ENCODE peak calls at places on chromosomes 2 and 18, in five cellular contexts. One of them, this sample, is unnamed.

GRCh38 chr2:58098254-58099096 is 51.9 kb downstream of the VRK2 start:
- DNase-seq in nephron progenitor cell: no peak
- DNase-seq in NCI-H1105: no peak
- DNase-seq in choroid plexus epithelial cell: peak; percentile 76
- DNase-seq in AG09309: no peak
- DNase-seq in this sample: no peak

GRCh38 chr18:61199131-61199903 is 133.9 kb upstream of the CDH20 start:
- DNase-seq in nephron progenitor cell: no peak
- DNase-seq in NCI-H1105: no peak
- DNase-seq in choroid plexus epithelial cell: peak; percentile 43
- DNase-seq in AG09309: no peak
- DNase-seq in this sample: no peak

GRCh38 chr2:239819974-239820555 is 205.1 kb downstream of the NDUFA10 start:
- DNase-seq in nephron progenitor cell: no peak
- DNase-seq in NCI-H1105: no peak
- DNase-seq in choroid plexus epithelial cell: peak; percentile 3
- DNase-seq in AG09309: no peak
- DNase-seq in this sample: no peak

GRCh38 chr2:120134263-120134662 is 88.9 kb downstream of the TMEM185B start:
- DNase-seq in nephron progenitor cell: no peak
- DNase-seq in NCI-H1105: no peak
- DNase-seq in choroid plexus epithelial cell: peak; percentile 98
- DNase-seq in AG09309: peak; percentile 52
- DNase-seq in this sample: no peak

GRCh38 chr18:58871514-58872490 is 7.1 kb downstream of the ZNF532 start:
- DNase-seq in nephron progenitor cell: no peak
- DNase-seq in NCI-H1105: no peak
- DNase-seq in choroid plexus epithelial cell: peak; percentile 15
- DNase-seq in AG09309: no peak
- DNase-seq in this sample: no peak

GRCh38 chr2:27860111-27860510 is 30.1 kb downstream of the RBKS start:
- DNase-seq in nephron progenitor cell: no peak
- DNase-seq in NCI-H1105: no peak
- DNase-seq in choroid plexus epithelial cell: peak; percentile 88
- DNase-seq in AG09309: peak; percentile 59
- DNase-seq in this sample: no peak

GRCh38 chr2:60127191-60127590 is 426.3 kb downstream of the BCL11A start:
- DNase-seq in nephron progenitor cell: no peak
- DNase-seq in NCI-H1105: no peak
- DNase-seq in choroid plexus epithelial cell: no peak
- DNase-seq in AG09309: no peak
- DNase-seq in this sample: no peak

GRCh38 chr2:214853906-214854305 is 44.4 kb upstream of the BARD1 start:
- DNase-seq in nephron progenitor cell: no peak
- DNase-seq in NCI-H1105: no peak
- DNase-seq in choroid plexus epithelial cell: no peak
- DNase-seq in AG09309: no peak
- DNase-seq in this sample: no peak

GRCh38 chr2:160517731-160518130 is 24.1 kb upstream of the RBMS1 start:
- DNase-seq in nephron progenitor cell: no peak
- DNase-seq in NCI-H1105: no peak
- DNase-seq in choroid plexus epithelial cell: no peak
- DNase-seq in AG09309: no peak
- DNase-seq in this sample: no peak

GRCh38 chr2:236969767-236970655 is 115.7 kb upstream of the COPS8 start:
- DNase-seq in nephron progenitor cell: no peak
- DNase-seq in NCI-H1105: no peak
- DNase-seq in choroid plexus epithelial cell: no peak
- DNase-seq in AG09309: no peak
- DNase-seq in this sample: peak; percentile 19

GRCh38 chr18:23585007-23585871 is 1.1 kb downstream of the NPC1 start:
- DNase-seq in nephron progenitor cell: peak; percentile 16
- DNase-seq in NCI-H1105: no peak
- DNase-seq in choroid plexus epithelial cell: peak; percentile 14
- DNase-seq in AG09309: no peak
- DNase-seq in this sample: peak; percentile 13

GRCh38 chr2:186699742-186700141 is 5.9 kb downstream of the FAM171B start:
- DNase-seq in nephron progenitor cell: no peak
- DNase-seq in NCI-H1105: no peak
- DNase-seq in choroid plexus epithelial cell: no peak
- DNase-seq in AG09309: no peak
- DNase-seq in this sample: no peak

GRCh38 chr2:38148501-38148900 is 72.5 kb upstream of the CYP1B1 start:
- DNase-seq in nephron progenitor cell: no peak
- DNase-seq in NCI-H1105: no peak
- DNase-seq in choroid plexus epithelial cell: peak; percentile 91
- DNase-seq in AG09309: peak; percentile 67
- DNase-seq in this sample: no peak

This sample was measured in transverse colon.